ENCODE peak calls at places on chromosomes 13 and 19, in four cellular contexts. Z is mesendoderm, Q is IMR-90, E is H1. J is an unnamed sample.

GRCh38 chr13:28147489-28147888 is 9.1 kb downstream of the PAN3 start:
- DNase-seq in Q (peak), Z (no peak), E (no peak), J (no peak)

GRCh38 chr13:31160857-31161582 is 684 bp downstream of the HSPH1 start:
- DNase-seq in Q (peak), Z (peak), E (no peak), J (no peak)

GRCh38 chr13:26051231-26052135 is at the start of gene SHISA2:
- DNase-seq in Q (peak), E (peak), Z (peak), J (peak)

GRCh38 chr13:107712145-107712544 is 503.2 kb downstream of the LIG4 start:
- DNase-seq in E (no peak), Z (no peak), Q (no peak), J (no peak)

GRCh38 chr19:39032164-39032918 is at the start of gene FBXO27:
- DNase-seq in Q (no peak), E (no peak), Z (peak), J (peak)

GRCh38 chr19:17522988-17523872 is 11.8 kb downstream of the PGLS start:
- DNase-seq in Z (no peak), Q (no peak), E (no peak), J (no peak)

GRCh38 chr13:33789067-33789606 is 28.8 kb upstream of the RFC3 start:
- DNase-seq in Q (no peak), Z (no peak), E (no peak), J (no peak)

GRCh38 chr13:74070065-74070464 is 64.1 kb downstream of the KLF12 start:
- DNase-seq in E (no peak), Q (no peak), Z (no peak), J (no peak)

GRCh38 chr13:60267498-60268202 is 103.9 kb upstream of the DIAPH3 start:
- DNase-seq in Q (no peak), E (no peak), Z (peak), J (peak)

GRCh38 chr19:29675650-29676186 is 10.5 kb downstream of the PLEKHF1 start:
- DNase-seq in E (no peak), Z (no peak), Q (no peak), J (no peak)

DNA sequence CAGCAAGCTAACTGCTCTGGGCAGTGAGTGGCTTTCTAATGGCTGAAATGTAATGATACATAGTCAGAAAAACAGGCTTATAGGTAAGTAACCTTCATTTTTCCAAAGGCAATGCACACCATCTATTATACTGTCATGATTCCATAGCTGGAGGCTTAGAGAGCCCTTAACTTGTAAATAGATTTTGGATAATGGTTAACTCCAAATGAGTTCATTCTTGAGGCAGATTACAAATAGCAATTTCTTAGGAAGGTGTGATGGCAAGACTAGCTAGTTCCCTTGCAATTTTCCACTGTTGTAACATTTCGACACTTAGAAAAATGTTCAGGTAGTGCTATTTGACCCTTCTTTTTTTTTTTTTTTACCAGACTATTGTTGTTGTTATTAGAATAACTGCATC is 789.8 kb upstream of the PCDH9 start:
- DNase-seq in E (no peak), Q (no peak), Z (no peak), J (no peak)
- H3K56ac ChIP-seq in E (no peak), Q (no peak), Z (no peak), J (no peak)

DNA sequence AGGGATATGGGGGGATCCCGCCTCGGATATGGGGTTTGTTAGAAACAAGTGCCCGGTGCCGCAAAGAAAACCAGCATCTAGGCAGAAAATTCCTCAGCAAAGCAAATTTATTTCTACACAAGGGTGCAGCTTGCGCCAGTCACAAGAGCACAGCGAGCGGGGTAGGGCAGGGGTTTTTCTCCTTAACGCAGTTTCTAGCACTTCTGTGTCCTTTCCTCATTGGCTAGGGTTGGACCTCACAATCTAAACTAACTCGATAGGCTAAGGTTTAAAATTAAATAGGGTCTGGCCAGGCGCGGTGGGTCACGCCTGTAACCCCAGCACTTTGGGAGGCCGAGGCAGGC is 606 bp downstream of the ZNF440 start:
- DNase-seq in Q (peak), Z (peak), E (no peak), J (peak)
- H3K4ac ChIP-seq in Q (no peak), Z (no peak), E (no peak), J (no peak)

GRCh38 chr19:5955638-5955935 is 22.4 kb downstream of the RANBP3 start:
- DNase-seq in Q (peak), E (no peak), Z (no peak), J (no peak)
- H4K5ac ChIP-seq in Q (no peak), E (no peak), Z (no peak), J (no peak)

DNA sequence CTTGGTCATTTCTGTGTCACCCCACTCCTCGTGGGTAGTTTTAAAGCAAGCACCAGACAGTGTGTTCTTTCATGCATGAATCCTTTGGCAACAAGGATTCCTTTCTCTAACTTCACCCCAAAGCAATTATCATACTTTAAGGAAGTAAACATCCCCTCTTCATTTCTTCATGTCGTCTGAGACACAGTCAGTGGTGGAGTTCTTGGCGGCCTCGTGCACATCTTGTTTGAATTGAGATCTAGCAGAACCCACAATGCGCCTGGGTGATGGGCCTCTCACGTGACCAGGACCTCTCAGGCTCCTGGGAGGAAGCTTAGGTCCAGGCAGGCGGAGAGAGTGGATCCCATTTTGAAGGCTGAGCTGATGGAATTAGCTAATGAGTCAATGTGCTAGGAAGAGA is 2.6 kb downstream of the ACSBG2 start:
- DNase-seq in E (no peak), Q (no peak), Z (no peak), J (no peak)
- H3K56ac ChIP-seq in E (no peak), Q (no peak), Z (no peak), J (no peak)

J was measured in H9.